ENCODE peak calls at places on chromosomes 3 and 15, in six cellular contexts. C, I, Z, X, D and Y are unnamed samples.

GRCh38 chr3:128794788-128795649 is 69.0 kb downstream of the RAB7A start:
- DNase-seq in C (peak), I (peak), Z (no peak), X (peak), D (no peak), Y (peak)

GRCh38 chr3:185766645-185767323 is 58.1 kb downstream of the IGF2BP2 start:
- DNase-seq in C (no peak), I (no peak), Z (no peak), X (no peak), D (no peak), Y (no peak)

GRCh38 chr3:123533554-123534159 is 51.2 kb downstream of the HACD2 start:
- DNase-seq in C (no peak), I (no peak), Z (no peak), X (no peak), D (no peak), Y (no peak)

GRCh38 chr3:55607844-55608243 is 120.7 kb upstream of the WNT5A start:
- DNase-seq in C (no peak), I (no peak), Z (no peak), X (no peak), D (no peak), Y (no peak)

GRCh38 chr3:49422379-49423248 is at the start of gene AMT:
- DNase-seq in C (no peak), I (peak), Z (no peak), X (peak), D (no peak), Y (no peak)

GRCh38 chr3:9066141-9066540 is 102.9 kb upstream of the RAD18 start:
- DNase-seq in C (no peak), I (no peak), Z (no peak), X (no peak), D (no peak), Y (no peak)

GRCh38 chr3:87867001-87867400 is 191.8 kb downstream of the CGGBP1 start:
- DNase-seq in C (no peak), I (no peak), Z (no peak), X (no peak), D (no peak), Y (no peak)

GRCh38 chr3:41202834-41203345 is 3.6 kb downstream of the CTNNB1 start:
- DNase-seq in C (peak), I (no peak), Z (no peak), X (no peak), D (no peak), Y (peak)

GRCh38 chr15:31504462-31504839 is 177.8 kb downstream of the KLF13 start:
- DNase-seq in C (no peak), I (no peak), Z (no peak), X (peak), D (peak), Y (no peak)

GRCh38 chr3:46293991-46294833 is 52.0 kb downstream of the CCR3 start:
- DNase-seq in C (no peak), I (no peak), Z (no peak), X (no peak), D (no peak), Y (no peak)

GRCh38 chr15:29674661-29675533 is 147.4 kb downstream of the TJP1 start:
- DNase-seq in C (peak), I (peak), Z (no peak), X (peak), D (no peak), Y (no peak)

GRCh38 chr3:55157736-55158135 is 229.9 kb upstream of the LRTM1 start:
- DNase-seq in C (no peak), I (no peak), Z (no peak), X (no peak), D (no peak), Y (no peak)

GRCh38 chr15:48862705-48863104 is 15.2 kb upstream of the EID1 start:
- DNase-seq in C (no peak), I (no peak), Z (no peak), X (no peak), D (no peak), Y (peak)